ENCODE peak calls at places on chromosomes 7 and 10, in seven cellular contexts. G is A549, J is cardiac fibroblast, V is endothelial cell, X is right atrium auricular region, E is spleen, F is H1. P is an unnamed sample.

GRCh38 chr10:1671366-1672000 is 65.8 kb downstream of the ADARB2 start:
- DNase-seq in G (no peak), J (no peak), V (no peak), X (no peak), E (no peak), F (no peak), P (no peak)

GRCh38 chr7:117582219-117582704 is 102.4 kb downstream of the CFTR start:
- DNase-seq in G (peak), J (peak), V (no peak), X (peak), E (no peak), F (peak), P (no peak)

GRCh38 chr7:47394216-47394615 is 187.7 kb downstream of the TNS3 start:
- DNase-seq in G (no peak), J (no peak), V (no peak), X (no peak), E (no peak), F (no peak), P (no peak)

GRCh38 chr10:93542358-93542791 is 24.1 kb upstream of the FFAR4 start:
- DNase-seq in G (no peak), J (peak), V (peak), X (peak), E (no peak), F (no peak), P (no peak)

GRCh38 chr7:132092106-132092505 is 484.2 kb downstream of the PLXNA4 start:
- DNase-seq in G (no peak), J (no peak), V (no peak), X (no peak), E (no peak), F (no peak), P (no peak)

GRCh38 chr10:132447446-132448247 is 50.6 kb downstream of the PWWP2B start:
- DNase-seq in G (no peak), J (peak), V (no peak), X (no peak), E (peak), F (no peak), P (no peak)

GRCh38 chr7:116630932-116631449 is 41.0 kb upstream of the MET start:
- DNase-seq in G (peak), J (peak), V (no peak), X (peak), E (no peak), F (no peak), P (no peak)

GRCh38 chr10:129274928-129275474 is 192.0 kb upstream of the MGMT start:
- DNase-seq in G (no peak), J (no peak), V (peak), X (no peak), E (no peak), F (peak), P (no peak)

DNA sequence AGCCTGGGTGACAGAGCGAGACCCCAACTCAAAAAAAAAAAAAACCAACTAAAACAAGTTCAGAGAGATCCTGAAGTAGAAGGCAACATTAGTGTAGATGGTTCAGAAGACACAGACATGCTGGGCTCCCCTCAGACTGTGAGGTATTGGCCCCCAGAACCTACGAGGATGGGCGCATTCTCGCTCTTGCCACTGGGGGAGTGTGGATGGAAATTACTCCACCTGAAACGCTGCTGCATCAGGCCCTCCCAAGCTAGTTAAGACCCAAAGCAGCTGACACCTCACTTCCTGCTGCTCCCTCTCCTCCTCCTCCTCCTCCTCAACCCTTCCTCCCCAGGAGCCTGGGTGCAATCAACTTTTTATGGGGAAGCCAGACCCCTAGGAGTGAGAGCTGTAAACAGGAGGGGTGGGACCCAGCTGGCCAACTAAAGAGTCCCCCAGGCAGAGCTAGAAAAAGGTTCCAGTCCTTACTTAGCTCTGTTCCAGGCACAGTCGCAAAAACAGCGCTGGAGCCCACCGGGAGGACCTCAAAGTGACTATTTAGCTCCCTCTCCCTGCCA is 7.4 kb downstream of the SH3PXD2A start:
- DNase-seq in G (peak), J (no peak), V (no peak), X (no peak), E (no peak), F (no peak), P (no peak)
- TF ChIP-seq CTCF in G (no peak), J (peak), V (peak), X (no peak), E (no peak), F (peak), P (no peak)

GRCh38 chr7:150329331-150330106 is 6.2 kb upstream of the ACTR3C start:
- DNase-seq in G (no peak), J (no peak), V (no peak), X (no peak), E (no peak), F (peak), P (no peak)
- TF ChIP-seq CTCF in G (no peak), J (no peak), V (no peak), X (no peak), E (no peak), F (peak), P (no peak)

GRCh38 chr7:5426226-5426475 is 2.5 kb upstream of the TNRC18 start:
- DNase-seq in G (no peak), J (no peak), V (no peak), X (no peak), E (no peak), F (no peak), P (no peak)

GRCh38 chr7:5429253-5429856 is 5.7 kb upstream of the TNRC18 start:
- DNase-seq in G (no peak), J (peak), V (peak), X (no peak), E (peak), F (no peak), P (no peak)

GRCh38 chr7:5430612-5430947 is 6.9 kb upstream of the TNRC18 start:
- DNase-seq in G (no peak), J (no peak), V (no peak), X (no peak), E (no peak), F (no peak), P (no peak)

GRCh38 chr7:5429857-5430611 is 6.4 kb upstream of the TNRC18 start:
- DNase-seq in G (no peak), J (peak), V (no peak), X (no peak), E (no peak), F (no peak), P (no peak)

GRCh38 chr7:5428470-5429252 is 5.0 kb upstream of the TNRC18 start:
- DNase-seq in G (no peak), J (peak), V (peak), X (peak), E (peak), F (no peak), P (no peak)
- TF ChIP-seq CTCF in G (no peak), J (peak), V (no peak), X (no peak), E (no peak), F (no peak), P (peak)

GRCh38 chr10:101066146-101066889 is 4.5 kb downstream of the KAZALD1 start:
- DNase-seq in G (peak), J (peak), V (peak), X (peak), E (peak), F (no peak), P (no peak)
- TF ChIP-seq CTCF in G (peak), J (peak), V (no peak), X (peak), E (no peak), F (peak), P (peak)